ENCODE peak calls at places on chromosomes 13 and 19, in nine cellular contexts. P is right lobe of liver, A is colonic mucosa, L is WERI-Rb-1, F is esophagus squamous epithelium, N is left lung, O is transverse colon, S is fibroblast of lung, Z is PC-9. K is an unnamed sample.

GRCh38 chr13:69603144-69603853 is 504.3 kb upstream of the ATXN8OS start:
- DNase-seq in Z (no peak), L (no peak), A (no peak), F (no peak), N (no peak), O (no peak), S (no peak), P (no peak), K (no peak)

GRCh38 chr13:73672492-73672891 is 461.7 kb downstream of the KLF12 start:
- DNase-seq in Z (no peak), P (no peak), L (no peak), S (no peak), N (no peak), A (peak; percentile 47), O (no peak), F (no peak), K (no peak)

GRCh38 chr13:76693086-76693485 is 193.1 kb downstream of the KCTD12 start:
- DNase-seq in O (no peak), A (no peak), L (no peak), F (no peak), S (no peak), N (no peak), Z (no peak), P (no peak), K (no peak)

GRCh38 chr19:6677495-6677894 is 7.5 kb upstream of the TNFSF14 start:
- DNase-seq in Z (no peak), L (no peak), O (no peak), A (no peak), S (no peak), P (no peak), F (no peak), N (no peak), K (no peak)

GRCh38 chr19:35555301-35556005 is 8.0 kb downstream of the ATP4A start:
- DNase-seq in L (peak; percentile 75), N (no peak), S (peak; percentile 24), Z (peak; percentile 48), A (no peak), O (no peak), F (no peak), P (no peak), K (no peak)

GRCh38 chr13:107185889-107186288 is 618.0 kb upstream of the ARGLU1 start:
- DNase-seq in P (no peak), N (no peak), Z (no peak), L (no peak), A (no peak), O (no peak), F (no peak), S (peak; percentile 46), K (no peak)

GRCh38 chr13:33691980-33692379 is 126.0 kb upstream of the RFC3 start:
- DNase-seq in F (no peak), L (no peak), O (no peak), Z (no peak), N (no peak), S (no peak), A (no peak), P (no peak), K (no peak)

GRCh38 chr19:18051887-18052286 is 34.8 kb downstream of the IL12RB1 start:
- DNase-seq in S (no peak), P (peak; percentile 81), N (no peak), F (no peak), O (no peak), A (peak; percentile 35), L (no peak), Z (peak; percentile 34), K (no peak)

GRCh38 chr13:43698743-43699142 is 88.0 kb downstream of the ENOX1 start:
- DNase-seq in P (no peak), L (no peak), A (no peak), S (peak; percentile 90), F (no peak), N (no peak), Z (no peak), O (no peak), K (no peak)

GRCh38 chr13:32175943-32176342 is 139.2 kb downstream of the ZAR1L start:
- DNase-seq in A (no peak), N (no peak), L (no peak), P (no peak), Z (no peak), F (no peak), S (no peak), O (no peak), K (no peak)

GRCh38 chr19:46732966-46733692 is 12.7 kb upstream of the FKRP start:
- DNase-seq in F (no peak), L (no peak), P (no peak), O (no peak), A (no peak), S (peak; percentile 60), Z (peak; percentile 63), N (peak; percentile 82), K (peak; percentile 56)

GRCh38 chr19:6032381-6032780 is 54.4 kb upstream of the RANBP3 start:
- DNase-seq in Z (no peak), O (no peak), A (no peak), N (no peak), S (no peak), P (no peak), L (no peak), F (no peak), K (no peak)

GRCh38 chr13:31908696-31909386 is 122.7 kb upstream of the FRY start:
- DNase-seq in Z (no peak), L (no peak), O (no peak), S (no peak), F (no peak), N (no peak), P (no peak), A (no peak), K (no peak)

GRCh38 chr19:6103217-6103644 is 7.1 kb downstream of the RFX2 start:
- DNase-seq in A (no peak), O (peak; percentile 56), F (no peak), N (peak; percentile 79), Z (peak; percentile 51), S (peak; percentile 84), L (no peak), P (peak; percentile 64), K (no peak)

GRCh38 chr19:44696939-44697669 is 1.8 kb upstream of the CEACAM16 start:
- DNase-seq in A (no peak), F (no peak), Z (no peak), P (no peak), S (no peak), L (no peak), O (no peak), N (peak; percentile 53), K (no peak)

GRCh38 chr13:28575200-28575599 is 80.3 kb upstream of the FLT1 start:
- DNase-seq in A (peak; percentile 62), F (no peak), S (no peak), L (no peak), P (no peak), O (peak; percentile 27), Z (no peak), N (no peak), K (no peak)

GRCh38 chr13:45773236-45773635 is 71.1 kb downstream of the CBY2 start:
- DNase-seq in N (no peak), A (no peak), F (no peak), S (peak; percentile 20), P (no peak), O (no peak), L (no peak), Z (no peak), K (no peak)

GRCh38 chr13:45374917-45375316 is 33.9 kb upstream of the TPT1 start:
- DNase-seq in N (no peak), L (no peak), S (no peak), Z (no peak), O (no peak), F (no peak), P (no peak), A (no peak), K (no peak)

GRCh38 chr13:98910501-98910951 is 67.3 kb downstream of the DOCK9 start:
- DNase-seq in P (no peak), N (no peak), S (peak; percentile 28), O (no peak), F (no peak), L (no peak), A (no peak), Z (peak; percentile 14), K (no peak)

GRCh38 chr19:53659292-53659691 is 27.5 kb downstream of the DPRX start:
- DNase-seq in P (peak; percentile 38), O (no peak), F (no peak), A (no peak), L (peak; percentile 9), S (no peak), N (no peak), Z (peak; percentile 9), K (no peak)

GRCh38 chr13:49097374-49097773 is 121.7 kb downstream of the FNDC3A start:
- DNase-seq in P (no peak), O (no peak), N (no peak), Z (no peak), L (no peak), F (no peak), A (no peak), S (peak; percentile 89), K (no peak)

GRCh38 chr13:36480726-36481485 is 48.6 kb downstream of the CCNA1 start:
- DNase-seq in P (no peak), S (no peak), O (no peak), N (no peak), L (no peak), Z (no peak), F (no peak), A (no peak), K (no peak)

GRCh38 chr13:36476661-36477060 is 44.4 kb downstream of the CCNA1 start:
- DNase-seq in O (no peak), Z (no peak), A (no peak), S (no peak), P (no peak), F (no peak), L (no peak), N (no peak), K (no peak)

GRCh38 chr13:36475468-36475867 is 43.2 kb downstream of the CCNA1 start:
- DNase-seq in N (no peak), A (no peak), L (peak; percentile 43), P (no peak), O (no peak), Z (peak; percentile 1), S (peak; percentile 2), F (no peak), K (no peak)
- H3K9me3 ChIP-seq in N (no peaks in the 10 kb centered on the region), A (no peaks in the 10 kb centered on the region), L (peaks cover 5% of the 10 kb centered on the region), P (no peaks in the 10 kb centered on the region), O (no peaks in the 10 kb centered on the region), Z (no peaks in the 10 kb centered on the region), S (no peaks in the 10 kb centered on the region), F (no peaks in the 10 kb centered on the region), K (peaks cover 4% of the 10 kb centered on the region)

GRCh38 chr19:32324631-32325215 is 20.7 kb upstream of the ZNF507 start:
- DNase-seq in O (no peak), P (no peak), L (no peak), A (no peak), S (peak; percentile 37), Z (no peak), F (no peak), N (no peak), K (no peak)
- TF ChIP-seq CTCF in O (no peak), P (no peak), L (no peak), A (no peak), S (peak; percentile 29), Z (no peak), F (no peak), N (no peak), K (no peak)

GRCh38 chr13:75236774-75237173 is 245.2 kb downstream of the TBC1D4 start:
- DNase-seq in O (no peak), Z (no peak), S (no peak), F (no peak), N (no peak), L (no peak), P (no peak), A (no peak), K (no peak)
- H3K4me3 ChIP-seq in O (no peak overlapping the region), Z (no peak overlapping the region), S (no peak overlapping the region), F (no peak overlapping the region), N (no peak overlapping the region), L (no peak overlapping the region), P (no peak overlapping the region), A (no peak overlapping the region), K (no peak overlapping the region)

GRCh38 chr19:30547192-30547591 is 175.0 kb downstream of the ZNF536 start:
- DNase-seq in Z (no peak), A (no peak), N (no peak), P (no peak), O (no peak), S (no peak), L (no peak), F (no peak), K (no peak)
- H3K9me3 ChIP-seq in Z (no peaks in the 10 kb centered on the region), A (no peaks in the 10 kb centered on the region), N (no peaks in the 10 kb centered on the region), P (no peaks in the 10 kb centered on the region), O (no peaks in the 10 kb centered on the region), S (no peaks in the 10 kb centered on the region), L (no peaks in the 10 kb centered on the region), F (no peaks in the 10 kb centered on the region), K (no peaks in the 10 kb centered on the region)